ENCODE peak calls at places on chromosomes 3 and 15, in nine cellular contexts. One of them, this sample, is unnamed.

GRCh38 chr15:33279613-33280205 is 31.1 kb upstream of the RYR3 start:
- DNase-seq in endothelial cell: no peak
- DNase-seq in MCF 10A: peak
- DNase-seq in uterus: no peak
- DNase-seq in Peyer's patch: no peak
- DNase-seq in GM12865: no peak
- DNase-seq in WTC11: no peak
- DNase-seq in bronchial epithelial cell: peak
- DNase-seq in cardiac muscle cell: no peak
- DNase-seq in this sample: no peak

GRCh38 chr15:54518145-54518941 is 540.1 kb downstream of the UNC13C start:
- DNase-seq in endothelial cell: no peak
- DNase-seq in MCF 10A: no peak
- DNase-seq in uterus: no peak
- DNase-seq in Peyer's patch: no peak
- DNase-seq in GM12865: peak
- DNase-seq in WTC11: no peak
- DNase-seq in bronchial epithelial cell: no peak
- DNase-seq in cardiac muscle cell: no peak
- DNase-seq in this sample: no peak

GRCh38 chr3:100001514-100002270 is 112.6 kb downstream of the FILIP1L start:
- DNase-seq in endothelial cell: no peak
- DNase-seq in MCF 10A: peak
- DNase-seq in uterus: no peak
- DNase-seq in Peyer's patch: no peak
- DNase-seq in GM12865: no peak
- DNase-seq in WTC11: no peak
- DNase-seq in bronchial epithelial cell: peak
- DNase-seq in cardiac muscle cell: no peak
- DNase-seq in this sample: no peak

GRCh38 chr15:82143390-82144047 is 97.7 kb upstream of the MEX3B start:
- DNase-seq in endothelial cell: no peak
- DNase-seq in MCF 10A: no peak
- DNase-seq in uterus: no peak
- DNase-seq in Peyer's patch: no peak
- DNase-seq in GM12865: no peak
- DNase-seq in WTC11: no peak
- DNase-seq in bronchial epithelial cell: no peak
- DNase-seq in cardiac muscle cell: no peak
- DNase-seq in this sample: no peak

GRCh38 chr3:14625443-14625842 is 26.1 kb upstream of the CCDC174 start:
- DNase-seq in endothelial cell: no peak
- DNase-seq in MCF 10A: no peak
- DNase-seq in uterus: no peak
- DNase-seq in Peyer's patch: no peak
- DNase-seq in GM12865: no peak
- DNase-seq in WTC11: no peak
- DNase-seq in bronchial epithelial cell: no peak
- DNase-seq in cardiac muscle cell: no peak
- DNase-seq in this sample: no peak

GRCh38 chr15:67690936-67691335 is 134.4 kb upstream of the SKOR1 start:
- DNase-seq in endothelial cell: no peak
- DNase-seq in MCF 10A: peak
- DNase-seq in uterus: no peak
- DNase-seq in Peyer's patch: no peak
- DNase-seq in GM12865: peak
- DNase-seq in WTC11: no peak
- DNase-seq in bronchial epithelial cell: peak
- DNase-seq in cardiac muscle cell: no peak
- DNase-seq in this sample: no peak

GRCh38 chr3:133881987-133882825 is 13.5 kb downstream of the RAB6B start:
- DNase-seq in endothelial cell: no peak
- DNase-seq in MCF 10A: no peak
- DNase-seq in uterus: no peak
- DNase-seq in Peyer's patch: no peak
- DNase-seq in GM12865: no peak
- DNase-seq in WTC11: no peak
- DNase-seq in bronchial epithelial cell: peak
- DNase-seq in cardiac muscle cell: no peak
- DNase-seq in this sample: no peak

GRCh38 chr3:183766107-183766506 is 59.3 kb downstream of the MAP6D1 start:
- DNase-seq in endothelial cell: no peak
- DNase-seq in MCF 10A: no peak
- DNase-seq in uterus: no peak
- DNase-seq in Peyer's patch: no peak
- DNase-seq in GM12865: no peak
- DNase-seq in WTC11: no peak
- DNase-seq in bronchial epithelial cell: no peak
- DNase-seq in cardiac muscle cell: no peak
- DNase-seq in this sample: no peak

GRCh38 chr15:63504979-63505841 is 817 bp downstream of the USP3 start:
- DNase-seq in endothelial cell: peak
- DNase-seq in MCF 10A: peak
- DNase-seq in uterus: peak
- DNase-seq in Peyer's patch: peak
- DNase-seq in GM12865: peak
- DNase-seq in WTC11: peak
- DNase-seq in bronchial epithelial cell: peak
- DNase-seq in cardiac muscle cell: peak
- DNase-seq in this sample: peak

GRCh38 chr15:45468294-45468693 is 54.3 kb downstream of the SLC30A4 start:
- DNase-seq in endothelial cell: no peak
- DNase-seq in MCF 10A: no peak
- DNase-seq in uterus: no peak
- DNase-seq in Peyer's patch: no peak
- DNase-seq in GM12865: no peak
- DNase-seq in WTC11: no peak
- DNase-seq in bronchial epithelial cell: no peak
- DNase-seq in cardiac muscle cell: no peak
- DNase-seq in this sample: no peak

GRCh38 chr15:62566248-62566647 is 401.2 kb upstream of the C2CD4B start:
- DNase-seq in endothelial cell: no peak
- DNase-seq in MCF 10A: no peak
- DNase-seq in uterus: no peak
- DNase-seq in Peyer's patch: no peak
- DNase-seq in GM12865: no peak
- DNase-seq in WTC11: no peak
- DNase-seq in bronchial epithelial cell: peak
- DNase-seq in cardiac muscle cell: no peak
- DNase-seq in this sample: no peak

DNA sequence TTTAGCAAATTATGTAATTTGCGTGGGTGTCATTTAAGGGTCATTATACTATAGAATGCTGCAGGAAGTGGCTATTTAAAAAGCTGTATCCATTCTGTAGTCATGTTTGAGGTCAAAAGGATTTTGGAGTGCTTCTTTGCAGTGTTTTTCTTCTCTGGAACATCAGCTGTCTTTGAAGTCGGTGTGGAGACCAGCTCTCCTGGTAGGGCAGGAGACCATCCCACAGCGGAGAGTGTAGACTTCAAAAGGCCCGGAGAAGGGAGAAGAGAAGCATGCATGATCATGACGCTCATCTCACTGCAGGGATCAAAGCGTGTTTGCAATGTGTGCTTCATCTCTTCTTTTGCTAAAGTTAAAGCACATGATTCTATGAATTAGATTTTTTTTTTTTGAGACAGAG is 19.9 kb downstream of the PXK start:
- DNase-seq in endothelial cell: no peak
- DNase-seq in MCF 10A: no peak
- DNase-seq in uterus: no peak
- DNase-seq in Peyer's patch: no peak
- DNase-seq in GM12865: no peak
- DNase-seq in WTC11: no peak
- DNase-seq in bronchial epithelial cell: no peak
- DNase-seq in cardiac muscle cell: no peak
- DNase-seq in this sample: no peak
- TF ChIP-seq CTCF in endothelial cell: no peak
- TF ChIP-seq CTCF in MCF 10A: no peak
- TF ChIP-seq CTCF in uterus: no peak
- TF ChIP-seq CTCF in Peyer's patch: no peak
- TF ChIP-seq CTCF in GM12865: no peak
- TF ChIP-seq CTCF in WTC11: no peak
- TF ChIP-seq CTCF in bronchial epithelial cell: no peak
- TF ChIP-seq CTCF in cardiac muscle cell: no peak
- TF ChIP-seq CTCF in this sample: no peak

GRCh38 chr3:136545664-136546266 is 206.4 kb downstream of the STAG1 start:
- DNase-seq in endothelial cell: no peak
- DNase-seq in MCF 10A: peak
- DNase-seq in uterus: no peak
- DNase-seq in Peyer's patch: no peak
- DNase-seq in GM12865: no peak
- DNase-seq in WTC11: no peak
- DNase-seq in bronchial epithelial cell: peak
- DNase-seq in cardiac muscle cell: no peak
- DNase-seq in this sample: peak

GRCh38 chr3:136543385-136543784 is 208.8 kb downstream of the STAG1 start:
- DNase-seq in endothelial cell: no peak
- DNase-seq in MCF 10A: peak
- DNase-seq in uterus: no peak
- DNase-seq in Peyer's patch: no peak
- DNase-seq in GM12865: no peak
- DNase-seq in WTC11: no peak
- DNase-seq in bronchial epithelial cell: peak
- DNase-seq in cardiac muscle cell: no peak
- DNase-seq in this sample: no peak

GRCh38 chr3:136544532-136544931 is 207.6 kb downstream of the STAG1 start:
- DNase-seq in endothelial cell: no peak
- DNase-seq in MCF 10A: peak
- DNase-seq in uterus: no peak
- DNase-seq in Peyer's patch: no peak
- DNase-seq in GM12865: no peak
- DNase-seq in WTC11: no peak
- DNase-seq in bronchial epithelial cell: no peak
- DNase-seq in cardiac muscle cell: no peak
- DNase-seq in this sample: no peak

GRCh38 chr3:136547293-136547692 is 204.9 kb downstream of the STAG1 start:
- DNase-seq in endothelial cell: no peak
- DNase-seq in MCF 10A: no peak
- DNase-seq in uterus: no peak
- DNase-seq in Peyer's patch: no peak
- DNase-seq in GM12865: peak
- DNase-seq in WTC11: no peak
- DNase-seq in bronchial epithelial cell: peak
- DNase-seq in cardiac muscle cell: no peak
- DNase-seq in this sample: peak

GRCh38 chr3:136546718-136547117 is 205.5 kb downstream of the STAG1 start:
- DNase-seq in endothelial cell: no peak
- DNase-seq in MCF 10A: no peak
- DNase-seq in uterus: no peak
- DNase-seq in Peyer's patch: no peak
- DNase-seq in GM12865: peak
- DNase-seq in WTC11: no peak
- DNase-seq in bronchial epithelial cell: peak
- DNase-seq in cardiac muscle cell: peak
- DNase-seq in this sample: no peak
- TF ChIP-seq CTCF in endothelial cell: peak
- TF ChIP-seq CTCF in MCF 10A: no peak
- TF ChIP-seq CTCF in uterus: no peak
- TF ChIP-seq CTCF in Peyer's patch: no peak
- TF ChIP-seq CTCF in GM12865: peak
- TF ChIP-seq CTCF in WTC11: no peak
- TF ChIP-seq CTCF in bronchial epithelial cell: no peak
- TF ChIP-seq CTCF in cardiac muscle cell: peak
- TF ChIP-seq CTCF in this sample: peak

GRCh38 chr3:63193647-63194046 is 84.5 kb upstream of the SYNPR start:
- DNase-seq in endothelial cell: no peak
- DNase-seq in MCF 10A: peak
- DNase-seq in uterus: no peak
- DNase-seq in Peyer's patch: no peak
- DNase-seq in GM12865: peak
- DNase-seq in WTC11: no peak
- DNase-seq in bronchial epithelial cell: peak
- DNase-seq in cardiac muscle cell: peak
- DNase-seq in this sample: peak
- TF ChIP-seq CTCF in endothelial cell: peak
- TF ChIP-seq CTCF in MCF 10A: peak
- TF ChIP-seq CTCF in uterus: no peak
- TF ChIP-seq CTCF in Peyer's patch: no peak
- TF ChIP-seq CTCF in GM12865: peak
- TF ChIP-seq CTCF in WTC11: peak
- TF ChIP-seq CTCF in bronchial epithelial cell: peak
- TF ChIP-seq CTCF in cardiac muscle cell: peak
- TF ChIP-seq CTCF in this sample: peak

GRCh38 chr3:136067211-136067610 is 101.7 kb downstream of the PPP2R3A start:
- DNase-seq in endothelial cell: no peak
- DNase-seq in MCF 10A: no peak
- DNase-seq in uterus: no peak
- DNase-seq in Peyer's patch: no peak
- DNase-seq in GM12865: no peak
- DNase-seq in WTC11: no peak
- DNase-seq in bronchial epithelial cell: no peak
- DNase-seq in cardiac muscle cell: no peak
- DNase-seq in this sample: no peak

GRCh38 chr3:136070334-136070733 is 104.8 kb downstream of the PPP2R3A start:
- DNase-seq in endothelial cell: no peak
- DNase-seq in MCF 10A: peak
- DNase-seq in uterus: peak
- DNase-seq in Peyer's patch: no peak
- DNase-seq in GM12865: no peak
- DNase-seq in WTC11: no peak
- DNase-seq in bronchial epithelial cell: peak
- DNase-seq in cardiac muscle cell: no peak
- DNase-seq in this sample: no peak

GRCh38 chr3:136070953-136071949 is 105.7 kb downstream of the PPP2R3A start:
- DNase-seq in endothelial cell: peak
- DNase-seq in MCF 10A: peak
- DNase-seq in uterus: peak
- DNase-seq in Peyer's patch: no peak
- DNase-seq in GM12865: peak
- DNase-seq in WTC11: no peak
- DNase-seq in bronchial epithelial cell: peak
- DNase-seq in cardiac muscle cell: peak
- DNase-seq in this sample: no peak

GRCh38 chr3:136069933-136070332 is 104.4 kb downstream of the PPP2R3A start:
- DNase-seq in endothelial cell: no peak
- DNase-seq in MCF 10A: no peak
- DNase-seq in uterus: no peak
- DNase-seq in Peyer's patch: no peak
- DNase-seq in GM12865: no peak
- DNase-seq in WTC11: no peak
- DNase-seq in bronchial epithelial cell: no peak
- DNase-seq in cardiac muscle cell: no peak
- DNase-seq in this sample: no peak

GRCh38 chr3:136068708-136069107 is 103.2 kb downstream of the PPP2R3A start:
- DNase-seq in endothelial cell: no peak
- DNase-seq in MCF 10A: no peak
- DNase-seq in uterus: no peak
- DNase-seq in Peyer's patch: no peak
- DNase-seq in GM12865: no peak
- DNase-seq in WTC11: no peak
- DNase-seq in bronchial epithelial cell: no peak
- DNase-seq in cardiac muscle cell: no peak
- DNase-seq in this sample: no peak
- TF ChIP-seq CTCF in endothelial cell: no peak
- TF ChIP-seq CTCF in MCF 10A: no peak
- TF ChIP-seq CTCF in uterus: no peak
- TF ChIP-seq CTCF in Peyer's patch: no peak
- TF ChIP-seq CTCF in GM12865: no peak
- TF ChIP-seq CTCF in WTC11: no peak
- TF ChIP-seq CTCF in bronchial epithelial cell: no peak
- TF ChIP-seq CTCF in cardiac muscle cell: no peak
- TF ChIP-seq CTCF in this sample: no peak

GRCh38 chr3:53668872-53669271 is 174.5 kb downstream of the CACNA1D start:
- DNase-seq in endothelial cell: no peak
- DNase-seq in MCF 10A: peak
- DNase-seq in uterus: no peak
- DNase-seq in Peyer's patch: no peak
- DNase-seq in GM12865: peak
- DNase-seq in WTC11: no peak
- DNase-seq in bronchial epithelial cell: no peak
- DNase-seq in cardiac muscle cell: peak
- DNase-seq in this sample: no peak
- TF ChIP-seq CTCF in endothelial cell: peak
- TF ChIP-seq CTCF in MCF 10A: peak
- TF ChIP-seq CTCF in uterus: no peak
- TF ChIP-seq CTCF in Peyer's patch: no peak
- TF ChIP-seq CTCF in GM12865: peak
- TF ChIP-seq CTCF in WTC11: no peak
- TF ChIP-seq CTCF in bronchial epithelial cell: peak
- TF ChIP-seq CTCF in cardiac muscle cell: peak
- TF ChIP-seq CTCF in this sample: no peak

This sample was measured in Calu3.